ENCODE peak calls at places on chromosomes 11 and 22, in six cellular contexts. Y, J, A, H, B and Q are unnamed samples.

GRCh38 chr11:119471329-119471728 is 48.4 kb upstream of the THY1 start:
- DNase-seq in Y (no peak), J (no peak), A (no peak), H (no peak), B (no peak), Q (no peak)

GRCh38 chr22:39932918-39933649 is 27.1 kb upstream of the TMA7B start:
- DNase-seq in Y (no peak), J (no peak), A (no peak), H (no peak), B (no peak), Q (no peak)

GRCh38 chr11:8711895-8712442 is 29.4 kb downstream of the RPL27A start:
- DNase-seq in Y (no peak), J (no peak), A (no peak), H (no peak), B (no peak), Q (no peak)

GRCh38 chr22:39179401-39179827 is 26.9 kb upstream of the CBX7 start:
- DNase-seq in Y (no peak), J (no peak), A (no peak), H (no peak), B (no peak), Q (no peak)

GRCh38 chr22:19884954-19885751 is 30.5 kb upstream of the GNB1L start:
- DNase-seq in Y (no peak), J (no peak), A (no peak), H (no peak), B (no peak), Q (no peak)

GRCh38 chr11:19905280-19905853 is 192.7 kb downstream of the NAV2 start:
- DNase-seq in Y (no peak), J (no peak), A (no peak), H (no peak), B (no peak), Q (peak)

GRCh38 chr22:35821654-35822053 is 104.0 kb downstream of the APOL5 start:
- DNase-seq in Y (no peak), J (no peak), A (no peak), H (no peak), B (no peak), Q (no peak)

GRCh38 chr22:29073618-29074275 is 912 bp downstream of the KREMEN1 start:
- DNase-seq in Y (no peak), J (peak), A (peak), H (peak), B (no peak), Q (peak)

GRCh38 chr11:2944953-2945756 is 15.9 kb upstream of the PHLDA2 start:
- DNase-seq in Y (peak), J (peak), A (peak), H (peak), B (no peak), Q (no peak)

GRCh38 chr22:39622881-39623367 is 52.4 kb downstream of the CACNA1I start:
- DNase-seq in Y (no peak), J (peak), A (peak), H (no peak), B (no peak), Q (no peak)

GRCh38 chr22:20884454-20884853 is 25.6 kb downstream of the SNAP29 start:
- DNase-seq in Y (no peak), J (no peak), A (no peak), H (no peak), B (no peak), Q (no peak)

GRCh38 chr11:71986131-71986530 is 12.6 kb upstream of the IL18BP start:
- DNase-seq in Y (no peak), J (no peak), A (no peak), H (no peak), B (no peak), Q (no peak)

GRCh38 chr22:33796494-33796893 is 123.8 kb downstream of the LARGE1 start:
- DNase-seq in Y (no peak), J (no peak), A (no peak), H (no peak), B (no peak), Q (no peak)
- TF ChIP-seq CTCF in Y (no peak), J (no peak), A (peak), H (no peak), B (peak), Q (no peak)

DNA sequence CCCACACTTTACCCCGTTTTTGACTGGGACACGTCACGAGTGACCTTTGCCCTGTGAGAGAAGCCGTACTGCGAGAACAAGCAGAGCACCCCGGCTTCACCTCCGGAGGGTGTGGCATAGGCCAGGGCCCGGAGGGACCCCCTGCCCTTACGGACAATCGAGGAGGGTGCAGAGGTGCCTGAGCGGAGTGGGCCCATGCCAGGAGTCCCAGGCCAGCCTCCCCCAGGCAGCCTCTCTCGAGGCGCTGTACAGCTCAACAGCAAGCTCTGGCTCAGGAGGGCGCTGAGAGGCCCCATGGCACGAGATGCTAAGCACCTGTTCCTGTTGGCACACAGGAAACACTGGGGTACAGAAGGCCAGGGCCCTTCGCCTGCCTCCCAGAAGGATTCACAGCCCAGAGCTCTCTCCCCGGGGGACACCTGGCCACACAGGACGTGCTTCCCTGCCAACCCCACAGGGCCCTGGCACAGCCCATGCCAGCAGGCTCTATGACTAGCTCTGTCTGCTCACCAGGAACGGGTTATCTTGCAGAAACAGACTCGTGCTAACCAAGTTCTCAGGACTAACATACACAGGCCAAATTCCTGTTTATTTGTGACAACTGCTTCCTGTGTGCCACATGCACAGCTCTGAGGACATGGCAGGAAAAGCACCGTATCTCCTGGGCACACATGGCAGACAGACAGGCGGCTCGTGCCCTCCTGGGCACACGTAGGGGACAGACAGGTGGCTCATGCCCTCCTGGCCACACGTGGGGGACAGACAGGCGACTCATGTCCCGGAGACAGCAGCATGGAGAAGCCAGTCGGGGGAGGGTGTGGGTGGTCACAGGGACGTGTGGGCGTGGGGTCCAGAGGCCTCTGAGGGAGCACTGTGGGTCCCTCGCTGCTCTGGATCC is 11.6 kb downstream of the TOLLIP start:
- DNase-seq in Y (peak), J (no peak), A (no peak), H (peak), B (no peak), Q (no peak)
- H3K27ac ChIP-seq in Y (peak), J (no peak), A (peak), H (no peak), B (no peak), Q (peak)

DNA sequence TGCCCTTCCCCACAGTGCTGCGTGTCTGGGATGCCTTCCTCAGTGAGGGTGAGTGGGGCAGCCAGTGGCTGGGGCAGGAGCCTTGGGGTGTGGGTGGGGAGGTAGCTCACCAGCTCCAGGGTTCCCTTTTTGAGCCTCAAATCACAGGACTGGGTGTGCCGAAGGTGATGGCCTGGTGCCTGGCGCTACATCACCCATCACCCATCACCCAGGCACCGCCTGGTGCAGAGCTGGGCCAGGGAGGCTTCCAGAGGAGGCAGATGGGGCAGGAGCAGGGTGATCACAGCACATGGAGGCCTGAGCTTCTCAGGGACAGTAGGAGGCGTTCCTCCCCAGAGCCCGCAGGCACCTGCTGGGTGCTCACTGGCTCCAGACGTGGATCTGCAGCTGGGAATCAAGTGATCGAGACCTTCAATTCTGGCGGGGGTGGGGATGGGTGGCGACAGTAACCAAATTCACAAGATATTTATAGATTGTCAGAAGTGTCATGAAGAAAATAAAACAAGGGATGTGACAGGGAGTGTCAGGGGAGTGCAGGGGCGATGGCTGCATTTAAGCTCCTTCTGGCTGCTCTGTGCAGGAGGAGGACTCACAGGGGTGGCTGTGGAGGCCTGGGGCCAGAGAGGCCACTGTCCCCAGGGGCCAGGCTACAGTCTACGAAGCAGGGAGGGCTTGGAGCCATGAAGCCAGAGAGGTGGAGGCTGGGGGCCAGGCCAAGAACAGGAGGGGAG is 3.3 kb downstream of the TBC1D10C start:
- DNase-seq in Y (peak), J (no peak), A (no peak), H (no peak), B (no peak), Q (no peak)
- TF ChIP-seq CTCF in Y (peak), J (no peak), A (no peak), H (no peak), B (peak), Q (no peak)

DNA sequence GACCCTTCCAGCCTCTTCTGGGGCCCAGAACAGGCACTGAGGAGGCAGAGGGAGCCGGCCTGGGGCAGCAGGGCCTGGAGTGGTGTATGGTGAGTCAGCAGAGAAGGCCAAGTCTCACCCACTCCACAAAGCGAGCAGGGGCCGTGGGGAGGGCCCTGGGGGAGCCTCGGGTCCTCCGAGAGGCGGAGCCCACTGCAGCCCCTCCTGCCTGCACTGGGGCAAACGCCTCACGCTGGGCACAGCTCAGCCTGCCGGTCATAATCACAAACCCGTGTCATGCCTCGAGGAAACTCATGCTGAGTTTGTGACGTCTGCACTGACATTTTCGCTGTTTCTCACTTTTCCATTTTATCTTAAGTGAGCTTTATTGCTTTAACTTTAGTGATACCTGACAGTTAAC is 38.4 kb downstream of the TOLLIP start:
- DNase-seq in Y (no peak), J (no peak), A (no peak), H (no peak), B (no peak), Q (no peak)
- H3K27ac ChIP-seq in Y (peak), J (no peak), A (no peak), H (no peak), B (no peak), Q (no peak)

GRCh38 chr11:131767421-131767820 is 397.0 kb downstream of the NTM start:
- DNase-seq in Y (no peak), J (no peak), A (no peak), H (no peak), B (no peak), Q (no peak)

GRCh38 chr11:131776211-131776610 is 405.8 kb downstream of the NTM start:
- DNase-seq in Y (no peak), J (no peak), A (no peak), H (no peak), B (no peak), Q (no peak)

GRCh38 chr11:131773626-131774025 is 403.2 kb downstream of the NTM start:
- DNase-seq in Y (no peak), J (no peak), A (no peak), H (no peak), B (no peak), Q (no peak)

GRCh38 chr11:131770801-131771200 is 400.4 kb downstream of the NTM start:
- DNase-seq in Y (no peak), J (no peak), A (no peak), H (no peak), B (no peak), Q (no peak)

GRCh38 chr11:131771471-131771870 is 401.1 kb downstream of the NTM start:
- DNase-seq in Y (no peak), J (no peak), A (no peak), H (no peak), B (no peak), Q (no peak)
- TF ChIP-seq CTCF in Y (no peak), J (no peak), A (no peak), H (no peak), B (no peak), Q (no peak)